ENCODE peak calls at places on chromosomes 12 and 14, in ten cellular contexts. O is pons, X is iris pigment epithelial cell, M is fibroblast of the aortic adventitia, Y is cardiac fibroblast, T is HL-60, Q is HS-27A, G is T-cell, N is occipital lobe, B is heart left ventricle. A is an unnamed sample.

GRCh38 chr12:127480775-127481314 is 786.1 kb upstream of the TMEM132C start:
- DNase-seq in Q (no peak), G (no peak), Y (no peak), M (no peak), B (no peak), T (no peak), N (no peak), O (no peak), X (no peak), A (no peak)

GRCh38 chr14:102510616-102511520 is 1.3 kb upstream of the ANKRD9 start:
- DNase-seq in Y (no peak), O (no peak), N (no peak), M (no peak), X (no peak), Q (no peak), T (no peak), B (peak; percentile 78), G (no peak), A (peak; percentile 55)

GRCh38 chr14:88359500-88359899 is 26.0 kb upstream of the SPATA7 start:
- DNase-seq in M (no peak), X (no peak), B (no peak), Q (no peak), Y (no peak), T (no peak), N (no peak), G (no peak), O (peak; percentile 87), A (no peak)

GRCh38 chr12:104355630-104356029 is 52.1 kb downstream of the EID3 start:
- DNase-seq in B (no peak), T (no peak), Q (no peak), G (no peak), Y (no peak), M (no peak), O (no peak), N (no peak), X (no peak), A (no peak)

GRCh38 chr12:23197266-23197665 is 572.3 kb downstream of the ETNK1 start:
- DNase-seq in B (no peak), Q (no peak), N (no peak), T (no peak), X (peak; percentile 3), Y (peak; percentile 48), M (peak; percentile 54), O (no peak), G (no peak), A (no peak)

GRCh38 chr12:49930515-49931288 is 19.8 kb upstream of the AQP2 start:
- DNase-seq in M (peak; percentile 67), O (no peak), B (no peak), T (no peak), N (no peak), Q (peak; percentile 33), G (no peak), X (peak; percentile 83), Y (peak; percentile 82), A (no peak)

GRCh38 chr12:27555928-27556778 is 32.1 kb downstream of the PPFIBP1 start:
- DNase-seq in M (peak; percentile 69), Q (no peak), T (no peak), G (no peak), O (peak; percentile 70), B (no peak), Y (peak; percentile 76), X (peak; percentile 89), N (no peak), A (no peak)

GRCh38 chr12:82146740-82147139 is 211.4 kb downstream of the CCDC59 start:
- DNase-seq in Y (no peak), O (no peak), G (no peak), N (no peak), X (no peak), B (no peak), M (no peak), T (no peak), Q (no peak), A (no peak)

GRCh38 chr12:30939234-30939633 is 12.7 kb downstream of the TSPAN11 start:
- DNase-seq in M (no peak), Q (no peak), X (no peak), B (no peak), N (no peak), G (no peak), Y (no peak), T (no peak), O (no peak), A (no peak)

GRCh38 chr14:93206793-93207467 is at the start of the genes GON7 and UBR7:
- DNase-seq in B (peak; percentile 97), G (peak; percentile 83), O (peak; percentile 98), T (peak; percentile 99), N (peak; percentile 96), X (peak; percentile 96), M (peak; percentile 94), Q (peak; percentile 88), Y (peak; percentile 97), A (peak; percentile 94)

GRCh38 chr12:43289412-43289811 is 262.6 kb downstream of the ADAMTS20 start:
- DNase-seq in X (peak; percentile 40), Q (no peak), T (no peak), O (no peak), M (peak; percentile 97), G (no peak), N (no peak), B (no peak), Y (peak; percentile 33), A (no peak)

GRCh38 chr12:111636209-111636928 is 37.3 kb upstream of the ATXN2 start:
- DNase-seq in B (peak; percentile 51), O (no peak), N (peak; percentile 25), Y (peak; percentile 39), X (peak; percentile 75), Q (no peak), M (peak; percentile 87), G (no peak), T (no peak), A (peak; percentile 55)

GRCh38 chr12:119179335-119180021 is 747 bp downstream of the HSPB8 start:
- DNase-seq in O (no peak), M (peak; percentile 68), B (peak; percentile 67), X (no peak), Q (no peak), N (no peak), G (no peak), Y (peak; percentile 70), T (no peak), A (no peak)

GRCh38 chr14:65032319-65032718 is 45.6 kb downstream of the FNTB start:
- DNase-seq in M (no peak), B (peak; percentile 78), G (no peak), Y (no peak), N (no peak), Q (no peak), T (no peak), O (no peak), X (no peak), A (peak; percentile 61)

GRCh38 chr14:104264495-104265265 is 126.3 kb downstream of the KIF26A start:
- DNase-seq in G (no peak), X (no peak), O (no peak), T (no peak), M (no peak), N (no peak), Y (no peak), B (no peak), Q (no peak), A (no peak)

GRCh38 chr14:69612014-69612758 is 790 bp downstream of the SUSD6 start:
- DNase-seq in G (peak; percentile 30), T (peak; percentile 24), O (peak; percentile 61), N (no peak), Y (peak; percentile 28), B (peak; percentile 37), M (no peak), X (peak; percentile 32), Q (no peak), A (peak; percentile 38)

GRCh38 chr14:89365071-89365801 is 51.8 kb downstream of the FOXN3 start:
- DNase-seq in O (peak; percentile 72), G (peak; percentile 51), B (no peak), Q (no peak), N (no peak), M (no peak), X (no peak), Y (peak; percentile 57), T (peak; percentile 88), A (no peak)

GRCh38 chr14:72904840-72905561 is 11.1 kb upstream of the DPF3 start:
- DNase-seq in M (peak; percentile 90), Y (peak; percentile 87), X (peak; percentile 75), T (peak; percentile 36), B (no peak), O (peak; percentile 77), G (peak; percentile 61), Q (peak; percentile 72), N (peak; percentile 30), A (peak; percentile 41)

GRCh38 chr12:42744539-42745156 is 155.1 kb upstream of the PRICKLE1 start:
- DNase-seq in Y (peak; percentile 78), B (no peak), G (no peak), M (peak; percentile 89), X (no peak), N (no peak), Q (no peak), T (no peak), O (peak; percentile 6), A (no peak)